ENCODE peak calls at places on chromosomes 7 and 10, in seven cellular contexts. One of them, this sample, is unnamed.

GRCh38 chr7:156504687-156505545 is 135.7 kb upstream of the RNF32 start:
- DNase-seq in lung: no peak
- DNase-seq in tibial artery: no peak
- DNase-seq in sigmoid colon: no peak
- DNase-seq in heart left ventricle: no peak
- DNase-seq in mesendoderm: no peak
- DNase-seq in small intestine: no peak
- DNase-seq in this sample: no peak

GRCh38 chr7:91694221-91694856 is 186.2 kb downstream of the MTERF1 start:
- DNase-seq in mesendoderm: no peak
- DNase-seq in lung: no peak
- DNase-seq in heart left ventricle: no peak
- DNase-seq in small intestine: no peak
- DNase-seq in tibial artery: no peak
- DNase-seq in sigmoid colon: no peak
- DNase-seq in this sample: no peak

GRCh38 chr10:5355762-5356478 is 8.8 kb upstream of the UCN3 start:
- DNase-seq in tibial artery: no peak
- DNase-seq in lung: no peak
- DNase-seq in sigmoid colon: no peak
- DNase-seq in mesendoderm: no peak
- DNase-seq in heart left ventricle: no peak
- DNase-seq in small intestine: no peak
- DNase-seq in this sample: no peak

GRCh38 chr10:78388331-78389050 is 354.8 kb downstream of the RPS24 start:
- DNase-seq in heart left ventricle: no peak
- DNase-seq in mesendoderm: no peak
- DNase-seq in sigmoid colon: no peak
- DNase-seq in lung: no peak
- DNase-seq in small intestine: no peak
- DNase-seq in tibial artery: no peak
- DNase-seq in this sample: no peak

GRCh38 chr7:158933468-158934139 is 77.2 kb downstream of the DYNC2I1 start:
- DNase-seq in mesendoderm: peak; percentile 4
- DNase-seq in tibial artery: no peak
- DNase-seq in heart left ventricle: no peak
- DNase-seq in sigmoid colon: no peak
- DNase-seq in small intestine: no peak
- DNase-seq in lung: no peak
- DNase-seq in this sample: no peak

GRCh38 chr10:95168694-95169093 is 25.3 kb upstream of the ACSM6 start:
- DNase-seq in mesendoderm: peak; percentile 21
- DNase-seq in small intestine: no peak
- DNase-seq in sigmoid colon: no peak
- DNase-seq in heart left ventricle: no peak
- DNase-seq in tibial artery: no peak
- DNase-seq in lung: no peak
- DNase-seq in this sample: no peak

GRCh38 chr10:122152544-122152943 is 118.6 kb upstream of the BTBD16 start:
- DNase-seq in heart left ventricle: peak; percentile 94
- DNase-seq in lung: no peak
- DNase-seq in tibial artery: peak; percentile 97
- DNase-seq in mesendoderm: no peak
- DNase-seq in small intestine: no peak
- DNase-seq in sigmoid colon: peak; percentile 97
- DNase-seq in this sample: peak; percentile 95

GRCh38 chr10:60140681-60141632 is 234.6 kb upstream of the CCDC6 start:
- DNase-seq in heart left ventricle: peak; percentile 33
- DNase-seq in small intestine: peak; percentile 95
- DNase-seq in lung: no peak
- DNase-seq in tibial artery: no peak
- DNase-seq in mesendoderm: peak; percentile 97
- DNase-seq in sigmoid colon: peak; percentile 80
- DNase-seq in this sample: no peak

GRCh38 chr7:5636446-5636835 is 145.0 kb downstream of the RNF216 start:
- DNase-seq in heart left ventricle: no peak
- DNase-seq in tibial artery: no peak
- DNase-seq in small intestine: no peak
- DNase-seq in lung: no peak
- DNase-seq in mesendoderm: peak; percentile 56
- DNase-seq in sigmoid colon: no peak
- DNase-seq in this sample: no peak

GRCh38 chr10:6987536-6987945 is 407.5 kb upstream of the PRKCQ start:
- DNase-seq in heart left ventricle: no peak
- DNase-seq in sigmoid colon: no peak
- DNase-seq in mesendoderm: no peak
- DNase-seq in small intestine: no peak
- DNase-seq in lung: no peak
- DNase-seq in tibial artery: no peak
- DNase-seq in this sample: no peak

GRCh38 chr7:50073093-50073492 is 20.0 kb downstream of the ZPBP start:
- DNase-seq in sigmoid colon: no peak
- DNase-seq in small intestine: no peak
- DNase-seq in heart left ventricle: no peak
- DNase-seq in mesendoderm: no peak
- DNase-seq in tibial artery: no peak
- DNase-seq in lung: no peak
- DNase-seq in this sample: no peak

GRCh38 chr7:43647314-43647691 is 64.4 kb downstream of the STK17A start:
- DNase-seq in heart left ventricle: no peak
- DNase-seq in lung: no peak
- DNase-seq in tibial artery: no peak
- DNase-seq in sigmoid colon: no peak
- DNase-seq in small intestine: no peak
- DNase-seq in mesendoderm: peak; percentile 95
- DNase-seq in this sample: no peak

GRCh38 chr10:43938810-43939209 is 290.1 kb upstream of the ZNF32 start:
- DNase-seq in lung: peak; percentile 20
- DNase-seq in mesendoderm: no peak
- DNase-seq in sigmoid colon: no peak
- DNase-seq in small intestine: no peak
- DNase-seq in tibial artery: no peak
- DNase-seq in heart left ventricle: no peak
- DNase-seq in this sample: peak; percentile 35
- H3K4me3 ChIP-seq in lung: no peak overlapping the region
- H3K4me3 ChIP-seq in mesendoderm: no peak overlapping the region
- H3K4me3 ChIP-seq in sigmoid colon: no peak overlapping the region
- H3K4me3 ChIP-seq in small intestine: no peak overlapping the region
- H3K4me3 ChIP-seq in tibial artery: no peak overlapping the region
- H3K4me3 ChIP-seq in heart left ventricle: no peak overlapping the region
- H3K4me3 ChIP-seq in this sample: no peak overlapping the region

GRCh38 chr10:63206997-63207952 is 74.1 kb downstream of the NRBF2 start:
- DNase-seq in mesendoderm: peak; percentile 19
- DNase-seq in heart left ventricle: peak; percentile 43
- DNase-seq in small intestine: peak; percentile 28
- DNase-seq in sigmoid colon: no peak
- DNase-seq in tibial artery: no peak
- DNase-seq in lung: no peak
- DNase-seq in this sample: no peak
- H3K4me1 ChIP-seq in mesendoderm: peaks cover 8% of the 10 kb centered on the region
- H3K4me1 ChIP-seq in heart left ventricle: peaks cover 65% of the 10 kb centered on the region
- H3K4me1 ChIP-seq in small intestine: peaks cover 3% of the 10 kb centered on the region
- H3K4me1 ChIP-seq in sigmoid colon: peaks cover 36% of the 10 kb centered on the region
- H3K4me1 ChIP-seq in tibial artery: peaks cover 3% of the 10 kb centered on the region
- H3K4me1 ChIP-seq in lung: peaks cover 4% of the 10 kb centered on the region
- H3K4me1 ChIP-seq in this sample: peaks cover 5% of the 10 kb centered on the region

DNA sequence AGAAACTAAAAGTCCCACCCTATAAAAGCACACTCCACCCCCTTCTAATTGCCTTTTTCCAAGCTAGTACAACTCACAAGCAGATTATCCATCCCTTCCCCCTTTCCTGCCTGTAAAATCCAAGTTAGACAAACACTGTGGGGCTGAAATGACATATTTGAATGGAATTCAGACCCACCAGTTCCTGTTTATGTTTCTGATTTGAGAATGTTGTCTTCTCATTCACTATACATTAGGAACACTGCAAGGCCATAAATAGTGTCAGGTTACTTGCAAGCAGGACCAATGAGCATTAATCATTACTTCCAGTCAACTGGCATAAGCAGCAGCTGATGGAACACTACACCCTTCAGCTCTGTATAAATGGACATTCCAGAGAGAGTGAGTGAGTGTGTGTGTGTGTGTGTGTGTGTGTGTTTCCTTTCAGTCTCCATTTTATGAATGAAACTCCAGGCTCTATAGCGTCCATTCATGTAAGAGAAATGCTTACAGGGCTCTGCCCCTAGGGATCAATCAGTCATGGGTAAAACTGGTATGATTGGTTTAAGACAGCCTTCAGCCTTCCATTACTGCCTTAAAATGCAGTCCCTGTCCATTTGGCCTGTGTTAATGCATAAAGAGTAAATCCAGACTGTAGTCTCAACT is 69.3 kb downstream of the ETV1 start:
- DNase-seq in sigmoid colon: no peak
- DNase-seq in mesendoderm: peak; percentile 40
- DNase-seq in heart left ventricle: no peak
- DNase-seq in small intestine: peak; percentile 35
- DNase-seq in tibial artery: no peak
- DNase-seq in lung: no peak
- DNase-seq in this sample: no peak
- H3K4me3 ChIP-seq in sigmoid colon: no peak overlapping the region
- H3K4me3 ChIP-seq in mesendoderm: no peak overlapping the region
- H3K4me3 ChIP-seq in heart left ventricle: no peak overlapping the region
- H3K4me3 ChIP-seq in small intestine: no peak overlapping the region
- H3K4me3 ChIP-seq in tibial artery: no peak overlapping the region
- H3K4me3 ChIP-seq in lung: no peak overlapping the region
- H3K4me3 ChIP-seq in this sample: no peak overlapping the region

DNA sequence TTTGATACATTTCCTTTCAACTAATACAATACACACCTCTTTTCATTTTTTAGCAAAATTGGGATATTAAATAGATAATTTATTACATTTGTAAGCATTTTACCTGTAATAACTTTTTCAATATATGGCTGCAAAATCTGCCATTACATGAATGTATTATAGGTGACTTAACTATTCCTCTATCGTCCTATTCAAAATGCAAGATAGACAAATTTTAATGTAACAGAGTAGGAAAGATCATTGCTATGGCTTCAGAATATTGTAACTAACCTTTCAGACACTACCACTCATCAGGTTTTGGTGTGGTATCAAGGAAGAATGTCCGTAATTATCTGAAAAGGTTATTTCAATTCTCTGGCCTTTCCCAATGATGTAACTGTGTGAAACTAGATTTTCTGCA is 211.3 kb downstream of the FAM107B start:
- DNase-seq in lung: no peak
- DNase-seq in tibial artery: no peak
- DNase-seq in mesendoderm: no peak
- DNase-seq in heart left ventricle: no peak
- DNase-seq in sigmoid colon: no peak
- DNase-seq in small intestine: no peak
- DNase-seq in this sample: no peak
- H3K4me1 ChIP-seq in lung: peaks cover 8% of the 10 kb centered on the region
- H3K4me1 ChIP-seq in tibial artery: no peaks in the 10 kb centered on the region
- H3K4me1 ChIP-seq in mesendoderm: peaks cover 2% of the 10 kb centered on the region
- H3K4me1 ChIP-seq in heart left ventricle: peaks cover 7% of the 10 kb centered on the region
- H3K4me1 ChIP-seq in sigmoid colon: no peaks in the 10 kb centered on the region
- H3K4me1 ChIP-seq in small intestine: peaks cover 3% of the 10 kb centered on the region
- H3K4me1 ChIP-seq in this sample: no peaks in the 10 kb centered on the region

GRCh38 chr10:71553371-71553900 is 156.7 kb downstream of the CDH23 start:
- DNase-seq in mesendoderm: no peak
- DNase-seq in small intestine: no peak
- DNase-seq in heart left ventricle: no peak
- DNase-seq in tibial artery: no peak
- DNase-seq in lung: no peak
- DNase-seq in sigmoid colon: no peak
- DNase-seq in this sample: no peak
- H3K4me3 ChIP-seq in mesendoderm: no peak overlapping the region
- H3K4me3 ChIP-seq in small intestine: no peak overlapping the region
- H3K4me3 ChIP-seq in heart left ventricle: no peak overlapping the region
- H3K4me3 ChIP-seq in tibial artery: no peak overlapping the region
- H3K4me3 ChIP-seq in lung: no peak overlapping the region
- H3K4me3 ChIP-seq in sigmoid colon: no peak overlapping the region
- H3K4me3 ChIP-seq in this sample: no peak overlapping the region

GRCh38 chr10:14740684-14741247 is 33.9 kb downstream of the FAM107B start:
- DNase-seq in sigmoid colon: no peak
- DNase-seq in heart left ventricle: no peak
- DNase-seq in mesendoderm: no peak
- DNase-seq in tibial artery: no peak
- DNase-seq in small intestine: no peak
- DNase-seq in lung: no peak
- DNase-seq in this sample: no peak
- H3K4me1 ChIP-seq in sigmoid colon: peaks cover 19% of the 10 kb centered on the region
- H3K4me1 ChIP-seq in heart left ventricle: peaks cover 41% of the 10 kb centered on the region
- H3K4me1 ChIP-seq in mesendoderm: no peaks in the 10 kb centered on the region
- H3K4me1 ChIP-seq in tibial artery: no peaks in the 10 kb centered on the region
- H3K4me1 ChIP-seq in small intestine: no peaks in the 10 kb centered on the region
- H3K4me1 ChIP-seq in lung: peaks cover 2% of the 10 kb centered on the region
- H3K4me1 ChIP-seq in this sample: peaks cover 38% of the 10 kb centered on the region

GRCh38 chr10:80414126-80414898 is 6.0 kb downstream of the PRXL2A start:
- DNase-seq in mesendoderm: no peak
- DNase-seq in small intestine: peak; percentile 90
- DNase-seq in tibial artery: no peak
- DNase-seq in sigmoid colon: no peak
- DNase-seq in heart left ventricle: no peak
- DNase-seq in lung: no peak
- DNase-seq in this sample: no peak
- H3K4me3 ChIP-seq in mesendoderm: no peak overlapping the region
- H3K4me3 ChIP-seq in small intestine: no peak overlapping the region
- H3K4me3 ChIP-seq in tibial artery: no peak overlapping the region
- H3K4me3 ChIP-seq in sigmoid colon: no peak overlapping the region
- H3K4me3 ChIP-seq in heart left ventricle: peak overlapping the region; percentile 12
- H3K4me3 ChIP-seq in lung: no peak overlapping the region
- H3K4me3 ChIP-seq in this sample: no peak overlapping the region

GRCh38 chr7:2640858-2641257 is 9.1 kb downstream of the TTYH3 start:
- DNase-seq in small intestine: no peak
- DNase-seq in tibial artery: no peak
- DNase-seq in sigmoid colon: peak; percentile 69
- DNase-seq in heart left ventricle: no peak
- DNase-seq in mesendoderm: no peak
- DNase-seq in lung: no peak
- DNase-seq in this sample: no peak
- H3K4me1 ChIP-seq in small intestine: no peaks in the 10 kb centered on the region
- H3K4me1 ChIP-seq in tibial artery: peaks cover 12% of the 10 kb centered on the region
- H3K4me1 ChIP-seq in sigmoid colon: peaks cover 55% of the 10 kb centered on the region
- H3K4me1 ChIP-seq in heart left ventricle: peaks cover 91% of the 10 kb centered on the region
- H3K4me1 ChIP-seq in mesendoderm: peaks cover 15% of the 10 kb centered on the region
- H3K4me1 ChIP-seq in lung: peaks cover 51% of the 10 kb centered on the region
- H3K4me1 ChIP-seq in this sample: peaks cover 24% of the 10 kb centered on the region